ENCODE peak calls at places on chromosomes 16 and 17, in four cellular contexts. Q is H1, Y is HepG2, M is K562. G is an unnamed sample.

GRCh38 chr17:17934796-17935195 is 37.4 kb downstream of the TOM1L2 start:
- DNase-seq in Y (no peak), Q (no peak), M (no peak), G (no peak)

GRCh38 chr16:87344931-87345631 is 27.9 kb upstream of the C16orf95 start:
- DNase-seq in Y (no peak), M (no peak), Q (no peak), G (peak; percentile 46)

GRCh38 chr17:36148559-36149295 is 27.7 kb downstream of the TBC1D3B start:
- DNase-seq in Q (peak; percentile 19), Y (peak; percentile 28), M (peak; percentile 85), G (peak; percentile 50)

GRCh38 chr16:81035975-81036750 is 521 bp downstream of the ATMIN start:
- DNase-seq in Y (peak; percentile 11), M (peak; percentile 63), Q (no peak), G (peak; percentile 50)

GRCh38 chr17:40705567-40705966 is 2.0 kb upstream of the KRT24 start:
- DNase-seq in Q (no peak), M (no peak), Y (no peak), G (no peak)

GRCh38 chr17:33239702-33240101 is 53.4 kb downstream of the ASIC2 start:
- DNase-seq in Y (no peak), Q (no peak), M (no peak), G (no peak)

GRCh38 chr17:54536306-54536705 is 364.3 kb upstream of the TOM1L1 start:
- DNase-seq in Y (no peak), Q (peak; percentile 2), M (no peak), G (no peak)

GRCh38 chr16:54647731-54648221 is 282.9 kb upstream of the IRX5 start:
- DNase-seq in M (no peak), Y (no peak), Q (no peak), G (no peak)

GRCh38 chr16:492211-492875 is 35.2 kb upstream of the CAPN15 start:
- DNase-seq in M (no peak), Y (no peak), Q (no peak), G (no peak)

DNA sequence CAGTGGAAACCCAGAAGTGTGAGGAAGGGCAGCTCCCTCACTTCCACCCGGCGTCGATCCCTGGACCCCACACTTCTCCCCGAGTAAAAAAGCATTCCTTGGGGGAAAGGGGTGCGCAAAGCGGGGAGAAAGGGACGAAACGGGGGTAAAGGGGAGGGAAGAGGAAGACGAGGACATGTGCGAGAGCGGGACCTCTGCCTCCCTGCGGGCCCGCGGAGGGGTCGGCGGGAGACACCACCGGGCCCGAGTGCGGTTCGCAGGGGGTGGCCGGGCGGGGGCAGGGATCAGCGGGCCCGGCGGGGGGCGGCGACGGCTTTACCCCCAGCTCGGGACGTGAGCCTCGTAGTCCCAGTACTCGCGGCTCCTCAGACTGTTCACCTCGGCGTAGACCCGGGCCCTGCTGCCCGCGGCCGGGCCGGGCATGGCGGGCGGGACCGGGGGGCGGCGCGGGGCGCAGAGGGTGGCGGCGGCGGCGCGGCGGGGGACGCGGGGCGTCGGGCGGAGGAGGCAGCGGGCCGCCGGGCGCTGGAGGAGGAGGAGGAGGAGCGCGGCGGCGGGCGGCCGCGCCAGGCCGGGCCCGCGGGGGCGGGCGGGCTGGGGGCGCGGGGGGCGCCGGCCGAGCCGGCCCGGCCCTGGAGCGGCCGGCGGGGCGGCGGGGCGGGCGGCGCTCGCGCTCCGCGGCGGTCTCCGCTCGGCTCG is 443 bp downstream of the CSNK2A2 start:
- DNase-seq in Q (no peak), Y (no peak), M (peak; percentile 50), G (peak; percentile 23)
- TF ChIP-seq TAF1 in Q (no peak), Y (no peak), M (no peak), G (no peak)

GRCh38 chr17:72498671-72499210 is 377.9 kb downstream of the SOX9 start:
- DNase-seq in Y (no peak), Q (no peak), M (no peak), G (no peak)

GRCh38 chr17:72503556-72503955 is 382.7 kb downstream of the SOX9 start:
- DNase-seq in Y (no peak), Q (no peak), M (no peak), G (no peak)

GRCh38 chr17:72502111-72502939 is 381.5 kb downstream of the SOX9 start:
- DNase-seq in M (no peak), Q (no peak), Y (peak; percentile 93), G (no peak)

GRCh38 chr17:72502940-72503341 is 382.1 kb downstream of the SOX9 start:
- DNase-seq in Y (no peak), M (no peak), Q (no peak), G (no peak)

DNA sequence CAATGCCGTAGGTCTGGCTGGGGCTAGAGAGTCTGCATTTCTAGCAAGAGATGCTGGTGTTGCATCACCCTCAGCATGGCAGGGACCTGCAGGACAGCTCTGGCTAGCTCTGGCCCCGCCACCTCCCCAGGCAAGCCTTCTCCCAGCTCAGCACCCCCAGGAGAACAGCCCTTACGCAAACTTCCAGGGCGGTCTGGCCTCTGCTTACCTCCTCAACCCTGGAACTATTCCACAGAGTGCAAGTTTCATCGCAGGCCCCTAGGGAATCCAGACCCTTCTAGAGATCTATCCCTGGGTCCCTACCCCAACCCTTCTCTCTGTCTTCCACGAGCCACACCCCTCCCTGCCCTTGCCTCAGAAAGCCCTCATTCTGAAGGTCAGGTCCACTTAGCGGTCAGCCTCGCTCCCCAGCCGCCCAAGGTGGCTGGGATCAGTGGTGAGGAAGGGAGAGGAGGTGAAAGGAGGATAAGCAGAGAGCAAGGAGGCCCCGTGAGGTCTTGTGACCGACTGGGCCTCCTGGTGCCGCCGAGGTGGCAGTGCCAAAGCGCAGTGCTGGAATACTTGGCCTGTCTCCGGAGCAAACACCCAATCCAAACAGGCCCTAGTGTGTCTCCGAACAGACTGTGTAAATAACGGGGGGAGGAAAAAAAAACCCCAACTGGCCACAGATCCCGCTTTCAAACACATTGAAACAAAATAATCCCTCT is 380.7 kb downstream of the SOX9 start:
- DNase-seq in Y (peak; percentile 89), Q (no peak), M (no peak), G (no peak)
- TF ChIP-seq POLR2AphosphoS5 in Y (peak; percentile 18), Q (no peak), M (no peak), G (no peak)

DNA sequence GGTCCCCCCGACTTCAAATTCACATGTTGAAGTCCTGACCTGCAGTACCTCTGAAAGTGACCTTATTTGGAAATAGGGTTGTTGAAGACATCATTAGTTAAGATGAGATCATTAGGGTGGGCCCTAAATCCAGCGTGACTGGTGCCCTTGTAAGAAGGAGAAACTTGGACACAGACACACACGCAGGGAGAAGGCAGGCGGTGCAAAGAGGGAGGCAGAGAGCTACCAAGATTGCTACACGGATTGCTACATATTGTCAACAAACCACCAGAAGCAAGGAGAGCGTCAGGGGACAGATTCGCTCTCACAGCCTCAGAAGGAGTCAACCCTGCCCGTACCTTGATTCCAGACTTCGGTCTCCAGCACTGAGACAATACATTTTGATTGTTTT is 6.8 kb upstream of the WBP2 start:
- DNase-seq in Y (no peak), Q (no peak), M (no peak), G (no peak)
- TF ChIP-seq TAF1 in Y (no peak), Q (no peak), M (no peak), G (no peak)

GRCh38 chr17:7548585-7549400 is at the start of gene TNFSF12:
- DNase-seq in M (peak; percentile 60), Q (no peak), Y (no peak), G (peak; percentile 59)
- TF ChIP-seq POLR2AphosphoS5 in M (peak; percentile 46), Q (no peak), Y (no peak), G (no peak)

GRCh38 chr16:86090461-86091170 is 191.7 kb downstream of the IRF8 start:
- DNase-seq in Y (no peak), Q (no peak), M (no peak), G (no peak)

GRCh38 chr16:86091976-86092375 is 193.0 kb downstream of the IRF8 start:
- DNase-seq in Y (no peak), M (no peak), Q (no peak), G (no peak)

GRCh38 chr16:86093801-86094750 is 195.1 kb downstream of the IRF8 start:
- DNase-seq in Y (no peak), M (peak; percentile 25), Q (no peak), G (no peak)

GRCh38 chr16:86095131-86095752 is 196.3 kb downstream of the IRF8 start:
- DNase-seq in Y (no peak), Q (no peak), M (no peak), G (no peak)

DNA sequence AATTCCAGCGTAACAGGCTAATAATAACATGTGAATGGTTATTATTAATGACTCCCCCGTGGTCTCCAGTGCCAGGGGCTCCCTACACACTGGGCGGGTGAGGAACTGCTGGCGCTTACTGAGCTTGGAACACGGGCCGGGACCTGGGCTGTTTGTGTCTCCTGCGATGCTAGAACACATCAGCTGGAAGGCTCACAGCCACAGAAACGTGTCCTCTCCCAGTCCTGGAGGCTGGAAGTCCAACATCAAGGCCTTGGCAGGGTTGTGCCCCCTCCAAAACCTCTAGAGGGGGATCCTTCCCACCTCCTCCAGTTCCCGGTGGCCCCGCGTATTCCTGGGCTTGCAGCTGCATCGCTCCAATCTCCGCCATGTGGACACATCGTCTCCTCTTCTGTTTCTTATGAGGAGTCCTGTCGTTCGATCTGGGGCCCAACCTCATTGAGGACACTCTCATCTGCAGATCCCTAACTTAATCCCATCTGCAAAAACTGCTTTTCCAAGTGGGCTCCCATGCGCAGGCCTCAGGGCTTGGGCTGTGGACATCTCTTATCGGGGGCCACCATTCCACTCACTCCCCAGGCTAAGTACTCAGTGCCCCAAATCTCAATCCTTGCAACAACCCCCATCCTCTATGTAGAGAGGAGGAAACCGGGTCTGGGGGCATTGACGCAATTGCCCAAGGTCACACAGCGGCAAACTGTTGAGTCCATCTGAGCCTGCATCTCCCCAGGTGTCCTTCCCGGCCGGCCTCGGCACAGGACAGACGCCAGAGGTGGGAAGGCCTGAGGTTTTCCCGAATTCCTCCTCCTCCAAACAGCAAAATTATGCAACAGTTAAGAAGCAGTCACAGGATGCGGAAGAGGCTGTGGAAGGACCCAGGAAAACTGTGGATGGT is 193.9 kb downstream of the IRF8 start:
- DNase-seq in Q (no peak), Y (no peak), M (no peak), G (no peak)
- TF ChIP-seq TAF1 in Q (no peak), Y (no peak), M (no peak), G (no peak)

DNA sequence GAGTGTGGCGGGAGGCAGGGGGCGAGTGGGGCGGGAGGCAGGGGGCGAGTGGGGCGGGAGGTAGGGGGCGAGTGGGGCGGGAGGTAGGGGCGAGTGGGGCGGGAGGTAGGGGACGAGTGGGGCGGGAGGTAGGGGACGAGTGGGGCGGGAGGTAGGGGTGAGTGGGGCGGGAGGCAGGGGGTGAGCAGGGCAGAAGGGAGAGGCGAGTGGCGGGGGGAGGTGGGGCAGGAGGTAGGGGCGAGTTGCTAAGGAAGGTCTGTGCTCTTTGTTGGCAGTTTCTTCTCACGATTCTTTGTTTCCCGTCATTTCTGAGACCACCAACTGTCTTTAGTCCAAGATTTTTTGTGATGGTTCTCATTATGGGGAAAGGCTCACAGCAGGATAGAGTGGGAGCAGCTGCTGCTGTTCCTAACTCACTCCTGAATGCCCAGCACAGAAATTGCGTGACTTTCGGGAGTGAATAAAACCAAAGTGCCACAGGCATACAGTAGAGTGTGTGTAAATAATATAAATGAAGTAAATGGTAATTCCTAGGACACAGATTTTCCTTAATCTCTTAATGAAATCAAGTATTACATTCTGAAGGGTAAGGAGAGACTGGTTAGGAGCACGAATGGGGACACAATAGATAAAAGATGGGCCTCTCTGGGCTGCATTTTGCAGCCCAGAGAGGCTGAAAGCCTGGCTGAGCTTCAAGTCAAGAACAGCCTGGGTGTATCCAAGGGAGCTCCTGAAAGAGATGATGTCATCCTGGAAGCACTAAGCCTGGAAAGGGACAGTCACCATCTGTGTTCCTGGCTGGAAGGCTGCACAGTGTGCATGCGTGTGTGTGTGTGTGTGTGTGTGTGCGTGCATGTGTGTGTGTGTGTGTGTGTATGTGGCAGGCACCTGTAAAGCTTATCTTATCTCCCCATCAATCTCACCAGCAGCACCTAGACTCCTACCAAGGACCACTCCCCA is 44.5 kb downstream of the COG7 start:
- DNase-seq in Q (no peak), M (no peak), Y (no peak), G (no peak)
- TF ChIP-seq POLR2AphosphoS5 in Q (no peak), M (no peak), Y (no peak), G (no peak)

GRCh38 chr17:49987681-49988441 is 7.2 kb downstream of the DLX3 start:
- DNase-seq in M (no peak), Q (no peak), Y (no peak), G (peak; percentile 7)
- TF ChIP-seq TAF1 in M (no peak), Q (no peak), Y (no peak), G (no peak)